ENCODE peak calls at places on chromosomes 12 and 14, in ten cellular contexts. P is fibroblast of mammary gland, F is mesothelial cell of epicardium, A is fibroblast of the aortic adventitia, R is GM13977, W is cardiac fibroblast, X is A549, S is tibial artery, U is endodermal cell, G is GM20000. O is an unnamed sample.

GRCh38 chr14:21521526-21521925 is 4.6 kb downstream of the SALL2 start:
- DNase-seq in A (peak), U (no peak), S (no peak), W (peak), P (peak), X (no peak), F (no peak), R (no peak), G (no peak), O (no peak)

GRCh38 chr14:68791078-68791983 is 1.5 kb downstream of the ZFP36L1 start:
- DNase-seq in G (no peak), X (peak), R (no peak), S (no peak), W (peak), P (no peak), A (peak), U (peak), F (no peak), O (no peak)

GRCh38 chr14:79745046-79745445 is 466.3 kb downstream of the DIO2 start:
- DNase-seq in R (no peak), S (no peak), P (peak), G (no peak), U (no peak), F (no peak), X (no peak), W (no peak), A (no peak), O (no peak)

GRCh38 chr12:93098077-93098476 is 169.0 kb upstream of the EEA1 start:
- DNase-seq in S (no peak), F (no peak), P (peak), X (peak), R (no peak), A (peak), U (peak), G (peak), W (peak), O (no peak)

GRCh38 chr12:57173089-57173488 is 25.7 kb upstream of the LRP1-AS start:
- DNase-seq in S (no peak), F (no peak), X (peak), R (peak), W (no peak), G (peak), U (peak), P (no peak), A (no peak), O (peak)

GRCh38 chr14:103692871-103693270 is 22.4 kb downstream of the XRCC3 start:
- DNase-seq in U (no peak), S (no peak), W (no peak), G (peak), X (no peak), F (no peak), P (no peak), R (no peak), A (no peak), O (no peak)

GRCh38 chr12:63150255-63151060 is 543 bp downstream of the AVPR1A start:
- DNase-seq in R (no peak), P (no peak), A (no peak), U (peak), S (peak), W (no peak), X (peak), F (peak), G (no peak), O (peak)

GRCh38 chr12:1319215-1319614 is 275.2 kb downstream of the FBXL14 start:
- DNase-seq in X (no peak), F (no peak), P (peak), W (peak), S (no peak), A (peak), R (no peak), U (no peak), G (no peak), O (no peak)

GRCh38 chr12:53737951-53738833 is 10.9 kb upstream of the CALCOCO1 start:
- DNase-seq in R (no peak), P (no peak), G (no peak), X (no peak), F (no peak), A (no peak), U (peak), S (no peak), W (no peak), O (no peak)

GRCh38 chr12:54419088-54419887 is at the start of gene ITGA5:
- DNase-seq in S (peak), F (peak), A (peak), W (peak), G (peak), X (peak), U (peak), P (peak), R (no peak), O (peak)

GRCh38 chr12:110780448-110780847 is 37.8 kb upstream of the PPP1CC start:
- DNase-seq in X (no peak), F (no peak), G (no peak), S (no peak), R (no peak), U (no peak), P (no peak), A (no peak), W (no peak), O (no peak)

GRCh38 chr14:92520701-92521415 is 7.3 kb downstream of the RIN3 start:
- DNase-seq in P (no peak), W (no peak), A (no peak), G (no peak), X (no peak), F (no peak), U (no peak), S (no peak), R (no peak), O (no peak)

GRCh38 chr12:15172423-15172822 is 48.8 kb downstream of the RERG start:
- DNase-seq in W (no peak), P (no peak), G (no peak), X (no peak), S (no peak), A (no peak), U (no peak), F (no peak), R (no peak), O (no peak)
- TF ChIP-seq CTCF in W (no peak), P (no peak), G (no peak), X (no peak), S (peak), A (no peak), U (peak), F (no peak), R (no peak), O (no peak)

DNA sequence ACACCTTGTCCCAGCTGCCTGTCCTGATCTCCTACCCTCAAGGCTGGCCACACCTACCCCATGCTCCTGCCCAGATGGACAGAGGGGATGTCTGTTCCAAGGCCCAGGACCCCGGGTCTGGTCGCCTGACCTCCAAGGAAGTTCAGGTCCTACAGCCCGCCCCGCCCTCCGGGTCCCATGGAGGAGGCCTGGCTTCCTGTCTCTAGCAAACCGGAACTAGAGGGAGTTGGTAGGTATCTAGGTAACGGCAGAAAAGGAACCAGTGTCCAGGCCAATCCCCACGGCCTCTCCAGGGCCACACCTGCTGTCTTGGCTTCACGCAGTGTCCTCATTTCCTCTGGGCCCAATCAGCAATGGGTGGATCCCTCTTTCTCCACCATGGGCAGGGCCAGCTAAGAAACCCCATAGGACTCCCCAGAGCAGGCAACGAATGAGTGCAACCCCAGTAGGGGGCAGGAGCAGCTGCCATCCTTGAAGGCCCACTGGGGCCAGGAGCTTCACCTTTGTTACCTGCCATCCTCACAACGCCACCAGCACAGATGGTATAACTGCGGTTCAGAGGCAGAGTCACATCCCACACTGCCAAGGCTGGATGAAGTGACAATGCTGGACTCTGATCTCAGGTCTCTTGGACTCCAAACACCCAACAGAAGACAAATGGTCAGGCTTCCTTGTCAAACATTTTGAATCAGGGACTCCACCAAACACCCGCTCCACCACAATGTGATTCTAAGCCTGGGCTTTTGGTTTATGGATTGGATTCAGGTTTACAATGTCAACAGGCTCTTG is 25.1 kb upstream of the RPLP0 start:
- DNase-seq in S (no peak), X (no peak), G (peak), W (no peak), P (no peak), F (no peak), R (peak), A (peak), U (no peak), O (peak)
- TF ChIP-seq CTCF in S (no peak), X (no peak), G (peak), W (no peak), P (no peak), F (no peak), R (peak), A (peak), U (peak), O (no peak)

GRCh38 chr12:47088021-47088944 is 8.5 kb upstream of the AMIGO2 start:
- DNase-seq in S (no peak), X (peak), G (no peak), U (no peak), W (peak), A (peak), F (no peak), R (no peak), P (no peak), O (no peak)
- TF ChIP-seq CTCF in S (no peak), X (no peak), G (no peak), U (no peak), W (no peak), A (no peak), F (no peak), R (no peak), P (no peak), O (no peak)

DNA sequence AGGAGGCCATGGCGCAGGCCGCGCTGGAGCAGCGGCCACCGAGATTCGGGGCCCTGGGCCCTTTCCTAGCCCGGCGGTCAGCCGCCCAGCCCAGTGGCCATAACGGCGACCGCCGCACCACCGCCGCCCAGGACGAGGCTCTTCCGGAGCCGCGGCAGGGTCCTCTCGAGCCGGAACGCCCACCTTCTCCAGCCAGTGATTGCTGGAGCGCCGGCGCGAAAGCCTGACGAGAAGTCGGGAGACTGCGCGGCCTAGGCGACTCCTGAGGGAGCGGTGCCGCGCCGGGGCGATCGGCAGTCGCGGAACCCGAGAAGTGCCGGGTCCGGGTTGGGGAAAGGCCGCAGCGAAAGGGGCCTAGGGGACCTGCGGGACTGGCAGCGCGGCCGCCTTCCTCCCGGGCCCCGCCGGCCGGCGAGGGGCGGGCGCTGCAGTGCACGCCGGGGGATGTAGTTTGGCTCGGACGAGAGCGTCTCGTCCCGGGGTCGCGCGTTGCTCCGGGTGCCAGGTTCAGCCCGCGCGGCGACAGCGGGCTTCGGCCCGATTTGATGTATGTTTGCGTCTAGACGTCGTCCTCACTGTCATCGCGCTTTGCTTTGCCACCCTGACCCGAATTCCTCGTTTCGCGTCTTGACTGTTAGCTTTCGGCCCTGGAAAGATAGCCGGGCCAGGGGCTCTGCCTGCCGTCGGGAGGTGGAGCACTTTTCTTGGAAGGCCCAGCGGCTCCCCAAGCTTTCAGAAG is at the start of gene VTI1B:
- DNase-seq in F (peak), U (peak), P (peak), G (peak), S (peak), W (peak), R (peak), A (peak), X (peak), O (peak)
- TF ChIP-seq CTCF in F (no peak), U (peak), P (peak), G (no peak), S (no peak), W (peak), R (peak), A (peak), X (peak), O (no peak)

DNA sequence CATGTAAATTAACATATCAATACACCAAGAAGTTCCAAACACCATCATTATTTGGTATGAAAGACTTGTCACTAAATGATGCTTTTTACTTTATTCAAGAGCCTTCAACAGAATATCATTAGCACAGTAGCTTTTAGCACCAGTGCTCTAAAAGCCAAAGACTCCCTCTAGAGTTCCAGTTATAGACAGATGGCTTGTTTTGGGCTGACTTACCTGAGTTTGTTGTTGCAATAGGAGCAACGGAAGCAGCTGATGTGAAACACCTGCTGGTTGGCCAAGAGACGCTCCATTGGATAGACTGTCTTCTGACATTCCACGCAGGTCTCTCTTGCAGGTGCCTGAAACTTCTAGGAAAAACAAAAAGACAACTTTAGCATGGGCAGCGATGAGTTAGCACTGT is 14.5 kb upstream of the CERS5 start:
- DNase-seq in P (no peak), A (no peak), S (no peak), F (no peak), W (no peak), G (no peak), R (no peak), U (no peak), X (no peak), O (no peak)
- TF ChIP-seq CTCF in P (no peak), A (no peak), S (no peak), F (no peak), W (no peak), G (no peak), R (no peak), U (no peak), X (no peak), O (no peak)

DNA sequence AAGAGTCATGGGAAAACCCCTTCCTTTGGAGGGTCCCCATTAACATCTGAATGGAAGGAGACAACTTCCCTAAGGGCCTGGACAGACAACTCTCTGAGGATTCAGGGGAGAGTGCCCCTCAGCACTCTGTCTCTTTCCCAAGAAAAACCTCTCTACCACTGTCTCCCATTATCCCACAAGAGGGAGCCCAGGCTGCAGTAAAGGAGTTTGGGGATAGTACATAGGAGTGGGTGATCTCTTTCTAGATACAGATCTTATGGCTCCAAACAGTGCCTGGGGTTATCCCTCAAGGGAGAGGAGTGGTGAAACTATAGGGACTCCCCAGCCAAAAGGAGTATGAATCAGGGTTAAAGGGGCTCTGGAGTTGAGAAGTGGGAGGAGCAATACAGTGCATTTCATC is 6.1 kb downstream of the WNT10B start:
- DNase-seq in U (peak), F (no peak), A (peak), R (no peak), S (no peak), P (peak), W (no peak), G (peak), X (no peak), O (no peak)
- TF ChIP-seq CTCF in U (peak), F (no peak), A (peak), R (no peak), S (no peak), P (peak), W (peak), G (no peak), X (peak), O (no peak)

GRCh38 chr14:49139593-49139992 is 446.6 kb downstream of the RPS29 start:
- DNase-seq in F (no peak), S (no peak), X (no peak), W (no peak), G (no peak), P (no peak), R (no peak), A (no peak), U (no peak), O (no peak)

GRCh38 chr14:49134940-49135339 is 451.2 kb downstream of the RPS29 start:
- DNase-seq in S (no peak), X (peak), R (no peak), G (no peak), W (no peak), P (no peak), A (no peak), F (no peak), U (peak), O (no peak)
- TF ChIP-seq CTCF in S (no peak), X (no peak), R (no peak), G (no peak), W (no peak), P (no peak), A (no peak), F (no peak), U (peak), O (no peak)

DNA sequence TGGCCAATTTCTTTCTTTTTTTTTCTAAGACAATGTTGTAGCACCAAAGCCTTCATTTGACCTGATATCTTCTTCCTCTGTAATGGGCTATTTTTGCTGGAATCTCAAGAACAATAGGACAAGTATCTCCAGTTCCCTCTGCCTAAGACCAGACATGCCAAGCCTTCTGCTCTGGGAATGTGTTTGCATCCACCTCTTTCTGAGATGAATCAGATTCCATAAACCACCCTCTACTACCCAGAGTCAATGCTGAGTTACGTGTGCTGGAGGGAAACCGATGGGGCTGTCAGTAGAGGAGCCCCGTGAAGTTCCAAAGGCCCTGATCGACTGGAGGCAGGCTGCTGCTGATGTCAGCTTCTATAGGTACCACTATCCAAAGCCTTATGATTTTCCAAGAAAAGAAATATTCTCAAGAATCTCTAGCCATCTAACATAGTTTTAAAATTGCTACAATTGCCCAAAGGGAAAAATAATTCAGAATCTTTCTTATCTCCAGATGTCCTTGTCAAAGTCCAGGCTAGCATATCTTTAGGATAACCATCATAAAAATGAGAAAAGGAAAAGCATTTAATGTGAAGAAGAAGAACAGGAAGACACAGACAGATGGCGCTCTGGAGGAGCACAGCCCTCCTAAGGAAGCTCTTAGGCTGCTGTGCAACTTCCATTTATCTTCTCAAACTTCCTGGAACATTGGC is 101.9 kb downstream of the SLC8A3 start:
- DNase-seq in U (peak), X (peak), F (no peak), A (peak), R (peak), G (peak), W (peak), S (no peak), P (peak), O (peak)
- TF ChIP-seq CTCF in U (peak), X (peak), F (no peak), A (peak), R (peak), G (peak), W (peak), S (no peak), P (peak), O (peak)

GRCh38 chr12:124994435-124994975 is 1.1 kb downstream of the BRI3BP start:
- DNase-seq in X (peak), P (no peak), W (no peak), S (no peak), F (no peak), R (no peak), G (no peak), A (peak), U (peak), O (no peak)

GRCh38 chr12:124998705-124999104 is 5.3 kb downstream of the BRI3BP start:
- DNase-seq in U (no peak), F (no peak), G (no peak), R (no peak), W (no peak), S (no peak), X (no peak), A (no peak), P (no peak), O (no peak)

GRCh38 chr12:124995200-124995961 is 1.9 kb downstream of the BRI3BP start:
- DNase-seq in S (no peak), P (no peak), U (peak), R (peak), F (no peak), X (no peak), W (no peak), A (no peak), G (peak), O (peak)

GRCh38 chr12:124993568-124994434 is at the start of gene BRI3BP:
- DNase-seq in A (peak), P (peak), W (peak), S (no peak), G (peak), X (peak), F (no peak), U (peak), R (peak), O (peak)

GRCh38 chr12:124992874-124993567 is 424 bp upstream of the BRI3BP start:
- DNase-seq in U (peak), P (peak), A (peak), W (peak), X (peak), R (peak), F (no peak), G (peak), S (no peak), O (peak)
- TF ChIP-seq CTCF in U (peak), P (peak), A (no peak), W (no peak), X (peak), R (peak), F (peak), G (peak), S (no peak), O (peak)

GRCh38 chr12:45543887-45544286 is 185.6 kb upstream of the ARID2 start:
- DNase-seq in S (no peak), U (peak), W (peak), R (peak), G (peak), X (peak), F (no peak), P (peak), A (peak), O (peak)
- TF ChIP-seq CTCF in S (peak), U (peak), W (peak), R (peak), G (peak), X (peak), F (peak), P (peak), A (peak), O (peak)